ENCODE peak calls at places on chromosomes 5 and 9, in six cellular contexts. F is H1, K is A549, Y is GM12878, C is K562, B is HepG2. Q is an unnamed sample.

GRCh38 chr5:171595801-171596231 is 176.4 kb downstream of the FGF18 start:
- DNase-seq in F (no peak), K (peak), Y (no peak), C (no peak), B (peak), Q (no peak)

GRCh38 chr5:172156541-172156994 is 31.5 kb downstream of the STK10 start:
- DNase-seq in F (no peak), K (no peak), Y (no peak), C (peak), B (peak), Q (no peak)

GRCh38 chr9:133676450-133676849 is 40.3 kb downstream of the DBH start:
- DNase-seq in F (no peak), K (no peak), Y (no peak), C (no peak), B (no peak), Q (no peak)

GRCh38 chr9:96243798-96244197 is 58.2 kb downstream of the HSD17B3 start:
- DNase-seq in F (no peak), K (no peak), Y (no peak), C (no peak), B (no peak), Q (no peak)

GRCh38 chr9:133545494-133546286 is 11.2 kb downstream of the ADAMTSL2 start:
- DNase-seq in F (no peak), K (no peak), Y (no peak), C (no peak), B (no peak), Q (peak)

GRCh38 chr5:80309871-80310665 is 9.7 kb upstream of the SPZ1 start:
- DNase-seq in F (no peak), K (no peak), Y (no peak), C (no peak), B (no peak), Q (no peak)

GRCh38 chr9:19431361-19432171 is 22.8 kb downstream of the ACER2 start:
- DNase-seq in F (no peak), K (no peak), Y (no peak), C (no peak), B (no peak), Q (no peak)

GRCh38 chr5:93789173-93790070 is 48.0 kb upstream of the POU5F2 start:
- DNase-seq in F (no peak), K (peak), Y (no peak), C (no peak), B (no peak), Q (no peak)

GRCh38 chr9:84832453-84832852 is 162.9 kb downstream of the NTRK2 start:
- DNase-seq in F (no peak), K (no peak), Y (no peak), C (no peak), B (no peak), Q (no peak)

GRCh38 chr5:153746440-153746839 is 256.0 kb downstream of the GRIA1 start:
- DNase-seq in F (no peak), K (no peak), Y (no peak), C (no peak), B (no peak), Q (no peak)

GRCh38 chr5:159616967-159617366 is 286.7 kb upstream of the IL12B start:
- DNase-seq in F (no peak), K (no peak), Y (no peak), C (no peak), B (no peak), Q (no peak)

GRCh38 chr9:138052322-138052615 is 174.7 kb downstream of the CACNA1B start:
- DNase-seq in F (peak), K (no peak), Y (no peak), C (no peak), B (no peak), Q (peak)

GRCh38 chr5:95927927-95928723 is 33.5 kb downstream of the ELL2 start:
- DNase-seq in F (no peak), K (no peak), Y (peak), C (no peak), B (no peak), Q (no peak)

GRCh38 chr9:85600675-85601263 is 141.0 kb downstream of the AGTPBP1 start:
- DNase-seq in F (peak), K (no peak), Y (no peak), C (no peak), B (no peak), Q (peak)

GRCh38 chr5:178069909-178070308 is 43.4 kb upstream of the N4BP3 start:
- DNase-seq in F (peak), K (peak), Y (no peak), C (peak), B (peak), Q (no peak)

GRCh38 chr9:96071245-96072124 is 196.0 kb downstream of the ERCC6L2 start:
- DNase-seq in F (peak), K (peak), Y (no peak), C (peak), B (peak), Q (peak)

GRCh38 chr5:3110371-3110770 is 358.9 kb upstream of the IRX2 start:
- DNase-seq in F (no peak), K (no peak), Y (no peak), C (no peak), B (no peak), Q (no peak)

GRCh38 chr9:135471751-135472640 is 7.6 kb upstream of the PPP1R26 start:
- DNase-seq in F (no peak), K (no peak), Y (no peak), C (peak), B (no peak), Q (no peak)

GRCh38 chr5:10988637-10989036 is 227.6 kb upstream of the DAP start:
- DNase-seq in F (no peak), K (no peak), Y (no peak), C (no peak), B (no peak), Q (no peak)

GRCh38 chr5:179120421-179120861 is 60.3 kb downstream of the ZNF354C start:
- DNase-seq in F (no peak), K (no peak), Y (no peak), C (no peak), B (no peak), Q (no peak)

GRCh38 chr9:110952018-110952864 is 86.0 kb downstream of the LPAR1 start:
- DNase-seq in F (no peak), K (no peak), Y (no peak), C (no peak), B (no peak), Q (no peak)

GRCh38 chr5:41808294-41808693 is 61.9 kb downstream of the OXCT1 start:
- DNase-seq in F (no peak), K (no peak), Y (no peak), C (no peak), B (no peak), Q (no peak)

GRCh38 chr5:109653840-109654239 is 35.9 kb upstream of the MAN2A1 start:
- DNase-seq in F (no peak), K (no peak), Y (no peak), C (no peak), B (no peak), Q (no peak)

DNA sequence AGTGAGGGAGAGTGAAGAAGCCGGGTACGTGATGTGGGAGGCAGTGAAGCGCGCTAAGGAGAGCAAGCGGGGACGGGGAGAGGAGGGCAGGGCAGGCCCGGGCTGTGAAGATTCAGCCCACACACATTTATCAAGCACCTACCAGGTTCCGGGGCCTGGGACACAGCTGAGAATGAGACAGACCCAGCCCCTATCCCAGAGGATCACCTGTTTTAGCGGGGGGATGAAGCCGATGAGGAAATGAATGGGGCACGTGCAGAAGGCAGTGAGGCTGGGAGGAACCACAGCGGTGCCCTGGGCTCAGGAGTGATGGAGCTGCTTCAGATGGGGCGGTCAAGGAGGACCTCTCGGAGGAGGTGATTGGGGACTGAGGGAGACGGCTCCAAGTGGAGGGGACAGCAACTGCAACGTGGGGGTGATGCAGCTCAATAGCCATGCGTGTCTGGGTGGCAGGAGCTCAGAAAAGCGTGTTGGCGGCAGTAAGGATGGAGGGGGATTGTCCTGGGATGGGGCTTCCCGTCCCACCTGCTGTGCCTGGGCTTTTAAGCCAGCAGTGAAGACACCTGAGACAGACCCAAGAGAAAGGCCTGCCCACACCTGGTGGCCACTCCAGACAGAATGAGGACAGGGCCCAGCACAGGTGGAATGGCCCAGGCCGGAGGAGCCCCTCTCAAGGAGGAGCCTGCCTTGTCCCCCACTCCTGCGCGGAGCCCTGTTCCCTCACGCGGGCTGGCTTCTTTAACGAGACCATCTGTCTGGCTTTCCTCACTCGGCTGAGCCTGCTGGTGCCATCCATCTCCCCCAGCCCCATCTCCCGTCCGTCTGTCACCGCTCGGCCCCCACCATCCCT is 77.4 kb upstream of the UNC5A start:
- DNase-seq in F (peak), K (no peak), Y (no peak), C (no peak), B (no peak), Q (peak)
- TF ChIP-seq CHD2 in F (no peak), K (no peak), Y (no peak), C (no peak), B (no peak), Q (no peak)

DNA sequence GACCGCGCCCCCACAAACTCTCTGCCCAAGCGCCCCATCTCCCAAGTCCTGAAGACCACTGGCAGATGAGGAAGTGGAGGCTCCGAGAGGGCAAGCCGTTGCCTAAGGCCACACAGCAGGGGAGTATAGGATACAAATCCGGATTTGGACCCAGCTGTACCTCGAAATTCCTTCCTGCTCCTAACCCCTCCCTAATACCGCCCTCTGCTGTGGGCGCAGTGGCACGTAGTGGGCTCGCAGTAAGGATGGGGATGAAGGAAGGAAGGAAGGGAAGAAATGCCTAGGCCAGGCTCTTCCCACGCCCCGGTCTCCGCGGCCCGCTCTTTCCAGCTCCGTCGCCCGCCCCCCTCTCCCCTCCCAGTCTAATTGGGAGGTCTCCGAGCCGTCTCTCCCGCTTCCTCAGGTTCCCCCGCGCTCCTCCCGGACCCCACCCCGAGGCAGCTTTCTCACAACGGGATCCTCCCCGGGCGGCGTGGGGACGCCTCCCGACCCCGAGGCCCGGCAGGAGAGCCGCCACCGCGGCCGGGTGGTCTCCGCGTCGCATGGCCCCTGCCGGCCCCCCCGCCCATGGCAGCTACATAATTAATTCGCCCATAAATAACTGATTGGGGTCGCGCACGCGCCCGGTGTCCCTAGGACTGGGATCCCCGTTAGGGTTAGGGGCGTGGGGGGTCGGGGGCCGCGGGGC is 138.9 kb downstream of the C9orf50 start:
- DNase-seq in F (no peak), K (peak), Y (no peak), C (peak), B (no peak), Q (no peak)
- TF ChIP-seq CTCF in F (no peak), K (peak), Y (no peak), C (peak), B (no peak), Q (no peak)

GRCh38 chr5:6900828-6901227 is 187.6 kb downstream of the TENT4A start:
- DNase-seq in F (no peak), K (peak), Y (no peak), C (no peak), B (peak), Q (no peak)
- TF ChIP-seq CHD2 in F (no peak), K (no peak), Y (no peak), C (no peak), B (no peak), Q (no peak)

DNA sequence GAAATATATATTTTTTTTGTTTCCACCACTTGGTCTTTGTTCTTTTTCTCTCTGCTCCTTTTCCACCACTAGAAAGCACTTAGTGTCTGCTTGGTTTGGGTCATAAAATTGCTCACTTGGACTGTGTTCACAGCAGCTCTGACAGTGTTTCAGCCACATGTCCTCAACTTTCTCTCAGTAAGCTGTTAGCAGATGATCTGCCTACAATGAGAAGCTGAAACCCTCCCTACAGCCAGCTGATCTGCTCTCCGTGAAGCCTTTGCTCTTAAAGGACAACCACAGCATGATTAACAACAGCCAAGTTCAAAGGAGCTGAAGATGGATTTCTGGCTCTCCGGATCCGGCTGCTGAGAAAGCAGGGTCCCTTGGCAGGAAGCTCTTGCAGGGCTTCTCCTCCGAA is 31.6 kb downstream of the PRLR start:
- DNase-seq in F (no peak), K (no peak), Y (no peak), C (no peak), B (no peak), Q (no peak)
- TF ChIP-seq CTCF in F (no peak), K (no peak), Y (no peak), C (no peak), B (no peak), Q (no peak)

DNA sequence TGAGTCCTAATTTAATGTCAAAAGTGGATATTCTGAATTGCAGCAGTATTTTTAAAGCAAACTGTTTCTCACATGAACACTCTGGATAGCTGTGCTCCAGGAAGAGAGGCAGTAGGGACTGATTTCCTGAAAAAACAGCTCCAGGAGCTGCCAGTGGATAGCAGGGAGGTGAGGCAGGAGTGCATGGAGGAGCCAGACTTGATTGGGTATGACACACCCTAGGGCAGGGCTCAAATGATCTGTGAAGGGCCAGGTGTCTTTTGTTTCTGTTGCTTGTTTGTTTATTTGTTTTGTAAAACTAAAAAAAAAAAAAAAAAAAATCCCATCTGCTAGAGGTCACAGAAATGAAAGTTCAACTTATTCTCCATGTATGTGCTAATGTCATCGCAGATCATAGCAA is 83.4 kb downstream of the ADRB2 start:
- DNase-seq in F (no peak), K (no peak), Y (no peak), C (no peak), B (no peak), Q (no peak)
- TF ChIP-seq CHD2 in F (no peak), K (no peak), Y (no peak), C (no peak), B (no peak), Q (no peak)

Q was measured in SK-N-SH.